ENCODE peak calls at places on chromosomes 2 and 18, in six cellular contexts. R, C, K, F, S and B are unnamed samples.
A peak's percentile ranks its signal among the peaks of the same experiment; 100 is the strongest.

GRCh38 chr2:176637497-176638166 is 368.4 kb downstream of the MTX2 start:
- DNase-seq in K (peak; percentile 47), C (peak; percentile 27), S (peak; percentile 72), R (peak; percentile 48), F (peak; percentile 75), B (peak; percentile 65)

GRCh38 chr2:71664161-71664560 is 210.8 kb downstream of the DYSF start:
- DNase-seq in F (no peak), R (no peak), K (no peak), C (no peak), S (peak; percentile 9), B (no peak)

GRCh38 chr2:23545391-23545790 is 160.4 kb downstream of the KLHL29 start:
- DNase-seq in F (no peak), R (no peak), C (no peak), K (no peak), S (no peak), B (peak; percentile 90)

GRCh38 chr2:20333738-20334137 is 16.9 kb downstream of the PUM2 start:
- DNase-seq in R (no peak), S (no peak), K (no peak), C (no peak), F (no peak), B (no peak)

GRCh38 chr2:169131587-169132512 is 62.5 kb downstream of the DHRS9 start:
- DNase-seq in K (peak; percentile 23), C (no peak), R (no peak), S (no peak), F (peak; percentile 55), B (peak; percentile 23)

GRCh38 chr18:26863122-26863879 is 2.2 kb downstream of the AQP4 start:
- DNase-seq in R (peak; percentile 88), C (peak; percentile 86), S (peak; percentile 73), K (no peak), F (peak; percentile 33), B (no peak)

GRCh38 chr2:113000436-113000835 is 4.8 kb upstream of the IL36A start:
- DNase-seq in K (no peak), F (peak; percentile 10), S (no peak), R (no peak), C (no peak), B (no peak)

GRCh38 chr2:160465406-160465805 is 28.2 kb downstream of the RBMS1 start:
- DNase-seq in S (no peak), K (no peak), R (no peak), C (no peak), F (no peak), B (no peak)

GRCh38 chr2:59322005-59322404 is 1080.9 kb upstream of the FANCL start:
- DNase-seq in F (no peak), S (no peak), K (no peak), R (no peak), C (no peak), B (no peak)

GRCh38 chr2:54206596-54206995 is 49.4 kb downstream of the TSPYL6 start:
- DNase-seq in F (peak; percentile 57), R (no peak), S (no peak), C (no peak), K (peak; percentile 9), B (peak; percentile 12)

GRCh38 chr2:134705861-134706586 is 12.8 kb downstream of the TMEM163 start:
- DNase-seq in R (no peak), C (no peak), K (no peak), S (peak; percentile 48), F (no peak), B (no peak)

GRCh38 chr2:223101340-223102039 is 49.5 kb downstream of the KCNE4 start:
- DNase-seq in R (no peak), S (no peak), K (no peak), F (peak; percentile 63), C (no peak), B (peak; percentile 11)

GRCh38 chr2:151437630-151438029 is 27.9 kb downstream of the RIF1 start:
- DNase-seq in F (peak; percentile 36), C (no peak), S (no peak), R (no peak), K (no peak), B (no peak)

GRCh38 chr2:501667-502066 is 175.5 kb downstream of the TMEM18 start:
- DNase-seq in R (no peak), K (no peak), F (no peak), S (no peak), C (no peak), B (no peak)

GRCh38 chr2:230668184-230668938 is 44.3 kb upstream of the CAB39 start:
- DNase-seq in K (no peak), R (peak; percentile 59), F (no peak), C (no peak), S (no peak), B (no peak)

GRCh38 chr2:203650860-203651613 is 55.4 kb upstream of the CD28 start:
- DNase-seq in C (no peak), R (no peak), S (peak; percentile 44), K (no peak), F (peak; percentile 71), B (no peak)

GRCh38 chr2:204325468-204325867 is 219.8 kb upstream of the PARD3B start:
- DNase-seq in F (peak; percentile 82), K (peak; percentile 15), S (peak; percentile 78), R (peak; percentile 49), C (peak; percentile 33), B (peak; percentile 8)

GRCh38 chr2:127609818-127610217 is 36.1 kb upstream of the GPR17 start:
- DNase-seq in K (no peak), S (no peak), F (no peak), C (peak; percentile 14), R (no peak), B (no peak)
- TF ChIP-seq POLR2A in K (no peak), S (no peak), F (no peak), C (no peak), R (no peak), B (no peak)

GRCh38 chr2:196365923-196366322 is 194.5 kb upstream of the STK17B start:
- DNase-seq in R (no peak), S (no peak), F (no peak), C (no peak), K (no peak), B (no peak)

GRCh38 chr2:196367633-196368032 is 196.3 kb upstream of the STK17B start:
- DNase-seq in K (no peak), R (no peak), F (no peak), C (no peak), S (no peak), B (no peak)

GRCh38 chr2:196362973-196363549 is 191.7 kb upstream of the STK17B start:
- DNase-seq in R (no peak), K (no peak), F (no peak), C (no peak), S (no peak), B (no peak)

GRCh38 chr2:196368546-196369225 is 197.3 kb upstream of the STK17B start:
- DNase-seq in K (no peak), S (no peak), F (no peak), C (no peak), R (no peak), B (no peak)

DNA sequence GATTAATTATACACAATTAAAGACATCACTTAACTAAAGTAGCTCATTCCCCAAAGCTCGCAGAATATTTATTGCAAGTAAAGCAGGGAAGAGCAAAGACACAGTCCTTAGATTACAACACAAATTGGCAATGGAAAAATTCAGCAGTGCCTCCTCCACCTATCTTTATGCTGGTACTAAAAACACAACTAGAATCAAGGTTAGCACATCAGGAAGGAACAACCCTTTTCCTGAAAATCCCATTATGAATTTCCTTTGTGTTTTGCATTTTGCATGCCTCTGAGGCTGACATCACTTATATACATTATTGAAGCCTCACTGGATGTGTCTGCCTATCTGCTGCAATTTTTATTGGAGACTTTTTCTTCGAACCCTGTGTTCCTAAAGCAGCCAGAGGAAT is 193.8 kb upstream of the STK17B start:
- DNase-seq in S (no peak), R (no peak), F (no peak), K (no peak), C (no peak), B (no peak)
- TF ChIP-seq POLR2A in S (no peak), R (no peak), F (no peak), K (no peak), C (no peak), B (no peak)

DNA sequence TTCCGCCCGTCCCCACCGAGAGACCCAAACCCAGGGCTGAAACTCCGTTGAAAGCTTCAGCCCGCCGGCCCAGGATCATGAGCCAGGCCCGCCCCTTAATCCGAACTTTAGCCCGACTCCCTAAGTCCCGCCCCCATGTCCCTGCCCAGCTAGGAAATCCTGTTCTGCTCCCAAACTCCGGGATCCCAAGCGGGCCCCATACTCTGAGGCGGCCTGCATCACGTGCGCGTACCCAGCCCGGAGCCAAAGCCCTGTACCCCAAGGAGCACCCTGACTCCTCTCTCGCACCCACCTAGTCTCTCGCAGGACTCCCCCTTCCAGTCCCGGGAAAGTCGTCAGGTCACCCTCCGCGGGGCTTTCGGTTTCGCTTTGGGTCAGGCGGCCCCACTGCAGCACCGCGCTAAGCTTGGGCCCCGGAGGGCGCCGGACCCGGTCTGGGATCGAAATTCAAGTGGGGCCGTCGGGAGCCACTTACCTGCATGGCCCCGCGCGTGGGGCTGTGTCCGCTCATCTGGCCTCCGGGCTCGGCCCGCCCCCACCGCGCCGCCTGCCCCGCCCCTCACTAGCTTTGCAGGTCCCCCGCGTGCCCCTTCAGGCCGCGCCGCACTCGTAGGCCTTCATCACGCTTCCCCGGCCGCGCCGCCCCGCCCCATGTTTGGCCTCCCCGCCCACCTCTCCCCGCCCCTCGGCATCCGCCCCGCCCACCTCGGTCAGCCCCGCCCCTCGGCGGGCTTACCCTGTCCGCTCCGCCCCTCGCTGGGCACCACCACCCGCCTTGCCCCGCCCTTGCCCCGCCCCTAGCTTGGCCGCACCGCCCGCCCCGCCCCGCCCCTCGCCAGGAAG is at the start of gene DNPEP:
- DNase-seq in R (peak; percentile 95), C (peak; percentile 98), F (peak; percentile 94), S (peak; percentile 95), K (peak; percentile 89), B (peak; percentile 83)
- TF ChIP-seq POLR2A in R (peak; percentile 42), C (peak; percentile 72), F (peak; percentile 17), S (no peak), K (no peak), B (peak; percentile 11)

DNA sequence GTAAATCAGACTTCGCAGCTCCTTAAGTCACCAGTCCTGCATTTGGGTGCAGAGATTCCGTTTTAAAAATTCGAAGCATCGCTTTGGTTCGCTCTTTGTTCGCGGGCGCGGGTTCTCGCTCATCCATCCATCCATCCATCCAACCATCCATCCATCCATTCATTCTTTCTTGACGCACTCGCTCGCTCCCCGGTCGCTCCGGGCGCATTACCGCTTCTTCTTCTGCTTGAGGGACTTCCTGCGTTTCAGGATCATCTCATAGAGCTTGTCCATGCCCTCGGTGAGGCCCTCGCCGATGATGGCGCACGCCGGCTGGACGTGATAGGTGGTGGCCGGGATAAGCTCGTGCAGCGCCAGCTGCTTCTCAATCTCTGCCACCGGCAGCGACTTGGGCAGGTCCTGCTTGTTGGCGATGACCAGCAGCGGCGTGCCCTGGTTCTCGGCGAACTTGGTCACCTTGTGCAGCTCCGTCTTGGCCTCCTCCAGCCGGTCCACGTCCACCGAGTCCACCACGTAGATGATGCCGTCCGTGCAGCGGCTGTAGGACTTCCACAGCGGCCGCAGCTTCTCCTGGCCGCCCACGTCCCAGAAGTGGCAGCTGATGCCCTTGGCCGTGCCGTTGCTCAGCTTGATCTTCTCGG is 960 bp downstream of the ARL4C start:
- DNase-seq in F (peak; percentile 59), S (no peak), C (peak; percentile 38), K (no peak), R (no peak), B (no peak)
- TF ChIP-seq POLR2A in F (no peak), S (no peak), C (no peak), K (no peak), R (no peak), B (no peak)